ENCODE peak calls at places on chromosomes 2 and 18, in five cellular contexts. P is AG09319, T is T follicular helper cell, W is GF-D8, X is NCI-H1092 treated with DMSO at 0.1 percent for 48 hours. E is an unnamed sample.

GRCh38 chr18:22585821-22586220 is 168.1 kb upstream of the CTAGE1 start:
- DNase-seq in P (no peak), T (no peak), W (no peak), X (no peak), E (no peak)

GRCh38 chr2:142100967-142101366 is 29.8 kb downstream of the LRP1B start:
- DNase-seq in P (no peak), T (no peak), W (no peak), X (no peak), E (no peak)

GRCh38 chr2:205771063-205771462 is 88.8 kb downstream of the NRP2 start:
- DNase-seq in P (no peak), T (no peak), W (no peak), X (no peak), E (no peak)

GRCh38 chr2:223771480-223771879 is 65.9 kb downstream of the AP1S3 start:
- DNase-seq in P (peak; percentile 10), T (no peak), W (no peak), X (no peak), E (no peak)

GRCh38 chr2:11103984-11104793 is 51.1 kb upstream of the SLC66A3 start:
- DNase-seq in P (no peak), T (no peak), W (no peak), X (no peak), E (no peak)

GRCh38 chr2:84077504-84077903 is 381.6 kb downstream of the SUCLG1 start:
- DNase-seq in P (no peak), T (no peak), W (no peak), X (peak; percentile 37), E (peak; percentile 8)

GRCh38 chr2:127071901-127072328 is 35.0 kb downstream of the BIN1 start:
- DNase-seq in P (no peak), T (no peak), W (no peak), X (no peak), E (no peak)

GRCh38 chr18:45642238-45642637 is 27.0 kb downstream of the SLC14A2 start:
- DNase-seq in P (no peak), T (no peak), W (no peak), X (no peak), E (no peak)

GRCh38 chr2:180520206-180520605 is 460.2 kb upstream of the UBE2E3 start:
- DNase-seq in P (no peak), T (no peak), W (no peak), X (peak; percentile 40), E (no peak)

GRCh38 chr2:122804494-122804893 is 1049.0 kb downstream of the TSN start:
- DNase-seq in P (no peak), T (no peak), W (no peak), X (no peak), E (no peak)

GRCh38 chr2:62570861-62571698 is 65.1 kb upstream of the TMEM17 start:
- DNase-seq in P (no peak), T (no peak), W (no peak), X (no peak), E (no peak)

GRCh38 chr2:227407601-227408089 is 19.9 kb upstream of the SCYGR1 start:
- DNase-seq in P (no peak), T (no peak), W (no peak), X (no peak), E (peak; percentile 96)

GRCh38 chr2:239444626-239445625 is 44.1 kb upstream of the HDAC4 start:
- DNase-seq in P (peak; percentile 15), T (no peak), W (no peak), X (no peak), E (peak; percentile 75)

GRCh38 chr2:60028819-60029218 is 524.6 kb downstream of the BCL11A start:
- DNase-seq in P (no peak), T (no peak), W (no peak), X (no peak), E (no peak)

GRCh38 chr2:218291318-218291933 is 877 bp downstream of the TMBIM1 start:
- DNase-seq in P (no peak), T (no peak), W (peak; percentile 12), X (no peak), E (peak; percentile 41)

GRCh38 chr2:239348563-239349447 is 52.0 kb downstream of the HDAC4 start:
- DNase-seq in P (no peak), T (no peak), W (no peak), X (no peak), E (no peak)